ENCODE peak calls at places on chromosomes 3 and 15, in seven cellular contexts. V is IMR-90, X is nephron progenitor cell, J is PC-3, H is lower leg skin, K is dorsolateral prefrontal cortex, Y is bronchial epithelial cell. I is an unnamed sample.

GRCh38 chr3:17233398-17233800 is 348.6 kb downstream of the PLCL2 start:
- DNase-seq in Y (peak; percentile 89), V (peak; percentile 67), K (no peak), J (peak; percentile 97), X (peak; percentile 4), H (no peak), I (no peak)

GRCh38 chr3:115072265-115073008 is 74.7 kb downstream of the ZBTB20 start:
- DNase-seq in Y (peak; percentile 64), H (no peak), V (peak; percentile 46), J (peak; percentile 38), K (no peak), X (no peak), I (no peak)

GRCh38 chr3:100437879-100438622 is 36.7 kb downstream of the LNP1 start:
- DNase-seq in H (no peak), V (no peak), K (no peak), Y (peak; percentile 34), X (no peak), J (peak; percentile 86), I (peak; percentile 47)

GRCh38 chr15:46312133-46312740 is 677.4 kb downstream of the SQOR start:
- DNase-seq in Y (peak; percentile 60), V (peak; percentile 41), K (peak; percentile 80), H (peak; percentile 51), X (peak; percentile 86), J (peak; percentile 81), I (peak; percentile 80)

GRCh38 chr3:187112934-187113793 is 26.1 kb downstream of the RPL39L start:
- DNase-seq in X (no peak), Y (peak; percentile 45), H (no peak), K (no peak), V (peak; percentile 48), J (peak; percentile 66), I (no peak)

GRCh38 chr3:1093216-1093615 is 392 bp downstream of the CNTN6 start:
- DNase-seq in K (no peak), J (no peak), H (no peak), X (no peak), Y (no peak), V (no peak), I (no peak)

GRCh38 chr15:85545185-85545584 is 164.8 kb downstream of the AKAP13 start:
- DNase-seq in Y (no peak), K (no peak), J (no peak), X (no peak), V (peak; percentile 33), H (no peak), I (no peak)

GRCh38 chr15:57861039-57861638 is 154.6 kb downstream of the POLR2M start:
- DNase-seq in Y (peak; percentile 65), K (no peak), H (no peak), V (peak; percentile 66), J (peak; percentile 60), X (peak; percentile 12), I (no peak)

GRCh38 chr15:68404056-68404798 is 27.7 kb downstream of the ITGA11 start:
- DNase-seq in J (no peak), Y (no peak), X (no peak), K (peak; percentile 24), V (no peak), H (no peak), I (no peak)

GRCh38 chr15:99324082-99324620 is 72.9 kb downstream of the LRRC28 start:
- DNase-seq in J (peak; percentile 77), K (no peak), X (no peak), H (no peak), V (peak; percentile 83), Y (peak; percentile 91), I (no peak)

GRCh38 chr3:16663852-16664712 is 58.9 kb upstream of the DAZL start:
- DNase-seq in Y (no peak), X (no peak), H (no peak), V (no peak), J (no peak), K (no peak), I (no peak)

GRCh38 chr15:53384417-53384816 is 375.0 kb downstream of the WDR72 start:
- DNase-seq in X (no peak), K (no peak), Y (no peak), V (no peak), J (peak; percentile 21), H (no peak), I (peak; percentile 26)

GRCh38 chr3:184353546-184353941 is 7.9 kb downstream of the CLCN2 start:
- DNase-seq in V (no peak), K (no peak), Y (no peak), J (no peak), H (no peak), X (no peak), I (no peak)

GRCh38 chr3:45631486-45631885 is 36.9 kb downstream of the LIMD1 start:
- DNase-seq in J (no peak), K (no peak), H (peak; percentile 36), Y (no peak), V (no peak), X (no peak), I (no peak)

GRCh38 chr3:13125092-13126015 is 52.1 kb upstream of the IQSEC1 start:
- DNase-seq in H (no peak), K (peak; percentile 22), J (no peak), Y (no peak), X (no peak), V (no peak), I (no peak)

GRCh38 chr3:143301502-143301901 is 181.9 kb downstream of the CHST2 start:
- DNase-seq in X (no peak), J (no peak), K (no peak), V (no peak), Y (no peak), H (no peak), I (no peak)

GRCh38 chr3:16329792-16330061 is 64.7 kb downstream of the OXNAD1 start:
- DNase-seq in K (no peak), X (no peak), H (no peak), J (no peak), V (no peak), Y (no peak), I (no peak)

GRCh38 chr15:63675263-63675662 is 78.1 kb downstream of the FBXL22 start:
- DNase-seq in Y (no peak), V (no peak), J (no peak), X (no peak), K (no peak), H (no peak), I (no peak)

GRCh38 chr3:54122802-54123537 is 618 bp downstream of the CACNA2D3 start:
- DNase-seq in H (no peak), X (no peak), J (no peak), K (no peak), V (no peak), Y (no peak), I (no peak)

GRCh38 chr3:52153389-52154096 is 680 bp downstream of the POC1A start:
- DNase-seq in H (peak; percentile 26), J (peak; percentile 67), V (peak; percentile 11), Y (peak; percentile 27), K (no peak), X (peak; percentile 45), I (no peak)

GRCh38 chr15:35166730-35167359 is 81.8 kb upstream of the NANOGP8 start:
- DNase-seq in Y (no peak), J (no peak), X (no peak), V (peak; percentile 47), K (no peak), H (no peak), I (no peak)

GRCh38 chr3:8793242-8793641 is 23.8 kb upstream of the OXTR start:
- DNase-seq in J (peak; percentile 70), Y (peak; percentile 86), V (peak; percentile 85), X (no peak), K (no peak), H (no peak), I (no peak)

GRCh38 chr3:159169828-159170227 is 368.0 kb downstream of the MFSD1 start:
- DNase-seq in H (no peak), K (no peak), Y (peak; percentile 92), V (peak; percentile 53), X (no peak), J (peak; percentile 89), I (no peak)

GRCh38 chr3:182258538-182259177 is 534.6 kb upstream of the ATP11B start:
- DNase-seq in V (no peak), K (no peak), H (no peak), J (peak; percentile 66), Y (peak; percentile 56), X (no peak), I (no peak)

GRCh38 chr3:143763568-143764162 is 84.6 kb downstream of the SLC9A9 start:
- DNase-seq in X (no peak), K (no peak), Y (peak; percentile 36), V (peak; percentile 13), J (peak; percentile 14), H (no peak), I (no peak)

DNA sequence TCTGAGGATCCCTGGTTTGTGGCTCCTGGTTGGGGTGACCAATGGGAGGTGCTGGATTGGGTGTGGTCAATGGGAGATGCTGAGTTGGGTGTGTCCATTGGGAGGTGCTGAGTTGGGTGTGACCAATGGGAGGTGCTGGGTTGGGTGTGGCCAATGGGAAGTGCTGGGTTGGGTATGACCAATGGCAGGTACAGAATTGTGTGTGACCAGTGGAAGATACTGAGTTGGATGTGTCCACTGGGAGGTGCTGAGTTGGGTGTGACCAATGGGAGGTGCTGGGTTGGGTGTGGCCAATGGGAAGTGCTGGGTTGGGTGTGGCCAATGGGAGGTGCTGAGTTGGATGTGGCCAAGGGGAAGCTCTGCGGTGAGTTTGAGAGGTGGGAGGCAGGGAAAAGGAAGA is 250.0 kb upstream of the PROK2 start:
- DNase-seq in J (no peak), V (no peak), Y (no peak), X (no peak), K (no peak), H (no peak), I (no peak)
- TF ChIP-seq CTCF in J (no peak), V (no peak), Y (no peak), X (no peak), K (no peak), H (no peak), I (no peak)

GRCh38 chr15:65286704-65287514 is at the start of gene PARP16:
- DNase-seq in Y (peak; percentile 70), J (peak; percentile 81), X (peak; percentile 94), K (peak; percentile 93), V (peak; percentile 72), H (peak; percentile 86), I (peak; percentile 94)
- TF ChIP-seq CTCF in Y (peak; percentile 48), J (no peak), X (no peak), K (peak; percentile 75), V (peak; percentile 42), H (no peak), I (peak; percentile 21)

DNA sequence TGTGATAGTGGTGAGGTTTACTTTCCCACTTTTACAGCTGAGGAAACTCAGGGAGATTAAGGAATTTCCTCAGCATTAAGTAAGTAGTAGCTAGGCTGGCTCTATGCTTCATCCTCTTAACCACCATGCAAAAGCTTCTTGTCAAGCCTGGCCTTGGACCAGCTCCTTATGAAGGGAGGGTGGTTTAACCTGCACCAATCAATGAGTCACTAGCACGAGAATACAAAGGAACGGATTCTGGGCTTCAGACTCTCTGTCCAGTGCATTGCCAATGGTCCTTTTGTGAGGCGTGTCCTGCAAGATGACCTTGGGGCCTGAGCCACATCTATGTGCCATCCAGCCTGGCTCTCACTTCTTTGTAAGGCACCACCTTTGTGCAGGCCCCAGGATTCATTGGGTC is 202.1 kb upstream of the CFAP20DC start:
- DNase-seq in X (no peak), H (no peak), J (peak; percentile 55), Y (peak; percentile 51), V (peak; percentile 20), K (no peak), I (no peak)
- TF ChIP-seq CTCF in X (no peak), H (no peak), J (no peak), Y (no peak), V (no peak), K (no peak), I (no peak)

DNA sequence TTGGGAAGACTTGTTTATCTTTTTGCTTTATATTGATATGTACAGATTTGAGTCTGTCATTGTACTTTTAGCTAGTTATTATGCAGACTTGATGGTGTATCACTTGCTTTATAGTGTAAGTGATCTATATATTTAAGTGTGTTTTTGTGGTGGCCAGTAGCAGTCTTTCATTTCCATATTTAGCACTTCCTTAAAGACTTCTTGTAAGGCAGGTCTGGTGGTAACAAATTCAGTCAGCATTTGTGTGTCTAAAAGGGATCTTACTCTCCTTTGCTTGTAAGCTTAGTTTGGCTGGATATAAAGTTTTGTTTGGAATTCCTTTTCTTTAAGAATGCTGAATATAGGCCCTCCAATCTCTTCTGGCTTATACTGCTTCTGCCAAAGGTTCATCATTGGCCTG is 322.5 kb upstream of the EPHA6 start:
- DNase-seq in K (no peak), H (no peak), J (no peak), Y (no peak), V (no peak), X (no peak), I (no peak)
- TF ChIP-seq CTCF in K (no peak), H (no peak), J (no peak), Y (no peak), V (no peak), X (no peak), I (no peak)

I was measured in pancreas.